ENCODE peak calls at places on chromosomes 7 and 10, in six cellular contexts. X is cardiac fibroblast, G is sciatic nerve, M is HFF-Myc, C is SW480, V is A549. T is an unnamed sample.

GRCh38 chr10:69574571-69574978 is 1.4 kb upstream of the NEUROG3 start:
- DNase-seq in X (no peak), G (no peak), M (no peak), C (peak; percentile 22), V (no peak), T (no peak)

GRCh38 chr10:89837173-89838001 is 136.0 kb downstream of the KIF20B start:
- DNase-seq in X (peak; percentile 42), G (no peak), M (no peak), C (no peak), V (no peak), T (peak; percentile 47)

GRCh38 chr10:36114913-36115312 is 472.8 kb upstream of the FZD8 start:
- DNase-seq in X (peak; percentile 92), G (no peak), M (no peak), C (no peak), V (peak; percentile 23), T (peak; percentile 2)

GRCh38 chr10:88783734-88784133 is 18.8 kb upstream of the LIPM start:
- DNase-seq in X (no peak), G (no peak), M (peak; percentile 72), C (no peak), V (no peak), T (no peak)

GRCh38 chr10:121659236-121659635 is 61.0 kb upstream of the FGFR2 start:
- DNase-seq in X (no peak), G (no peak), M (no peak), C (no peak), V (no peak), T (no peak)

GRCh38 chr10:21498416-21498815 is 27.1 kb downstream of the SKIDA1 start:
- DNase-seq in X (no peak), G (no peak), M (no peak), C (no peak), V (no peak), T (no peak)

GRCh38 chr10:128000660-128001059 is 93.8 kb downstream of the PTPRE start:
- DNase-seq in X (peak; percentile 37), G (no peak), M (no peak), C (no peak), V (no peak), T (no peak)

GRCh38 chr7:153835104-153835503 is 217.1 kb upstream of the DPP6 start:
- DNase-seq in X (no peak), G (no peak), M (no peak), C (peak; percentile 34), V (no peak), T (no peak)

GRCh38 chr7:128041203-128041602 is 10.0 kb upstream of the LRRC4 start:
- DNase-seq in X (peak; percentile 77), G (no peak), M (peak; percentile 54), C (no peak), V (no peak), T (no peak)

GRCh38 chr10:104049497-104050250 is 36.0 kb downstream of the COL17A1 start:
- DNase-seq in X (peak; percentile 79), G (no peak), M (no peak), C (no peak), V (peak; percentile 48), T (no peak)

GRCh38 chr10:6396652-6397051 is 183.4 kb downstream of the PRKCQ start:
- DNase-seq in X (peak; percentile 40), G (no peak), M (peak; percentile 98), C (no peak), V (no peak), T (no peak)

GRCh38 chr10:22308390-22308789 is 7.8 kb upstream of the COMMD3 start:
- DNase-seq in X (peak; percentile 13), G (no peak), M (no peak), C (no peak), V (peak; percentile 60), T (no peak)

GRCh38 chr7:65449505-65449852 is 75.8 kb downstream of the ZNF92 start:
- DNase-seq in X (no peak), G (no peak), M (no peak), C (no peak), V (no peak), T (no peak)

GRCh38 chr10:87677595-87677994 is 17.9 kb downstream of the PAPSS2 start:
- DNase-seq in X (no peak), G (no peak), M (no peak), C (no peak), V (no peak), T (no peak)

GRCh38 chr10:49057481-49057880 is 57.8 kb downstream of the VSTM4 start:
- DNase-seq in X (no peak), G (no peak), M (no peak), C (no peak), V (no peak), T (no peak)

GRCh38 chr7:73721237-73721848 is 1.9 kb upstream of the STX1A start:
- DNase-seq in X (peak; percentile 64), G (no peak), M (no peak), C (no peak), V (peak; percentile 59), T (no peak)

GRCh38 chr10:24993237-24993958 is 22.6 kb downstream of the ENKUR start:
- DNase-seq in X (no peak), G (no peak), M (no peak), C (no peak), V (no peak), T (no peak)

GRCh38 chr10:102850025-102850518 is 4.0 kb upstream of the BORCS7 start:
- DNase-seq in X (no peak), G (no peak), M (no peak), C (no peak), V (no peak), T (peak; percentile 42)

GRCh38 chr10:103784723-103785418 is 70.5 kb downstream of the SH3PXD2A start:
- DNase-seq in X (no peak), G (no peak), M (no peak), C (no peak), V (no peak), T (no peak)

GRCh38 chr10:86653379-86653778 is 968 bp upstream of the OPN4 start:
- DNase-seq in X (no peak), G (peak; percentile 10), M (no peak), C (no peak), V (no peak), T (no peak)

GRCh38 chr10:122465401-122465800 is 4.0 kb downstream of the HTRA1 start:
- DNase-seq in X (no peak), G (no peak), M (no peak), C (no peak), V (no peak), T (no peak)

GRCh38 chr10:125605167-125605566 is 77.8 kb downstream of the TEX36 start:
- DNase-seq in X (no peak), G (no peak), M (no peak), C (no peak), V (no peak), T (no peak)

GRCh38 chr7:96481831-96482230 is 159.9 kb upstream of the SLC25A13 start:
- DNase-seq in X (peak; percentile 1), G (no peak), M (no peak), C (no peak), V (no peak), T (peak; percentile 29)

GRCh38 chr10:125661942-125662515 is 20.9 kb downstream of the TEX36 start:
- DNase-seq in X (peak; percentile 47), G (no peak), M (peak; percentile 97), C (peak; percentile 71), V (peak; percentile 61), T (no peak)

GRCh38 chr10:13499150-13499549 is 29.7 kb downstream of the BEND7 start:
- DNase-seq in X (no peak), G (no peak), M (no peak), C (no peak), V (no peak), T (no peak)

T was measured in trophoblast cell.